ENCODE peak calls at places on chromosomes 13 and 19, in ten cellular contexts. O, W, D, L, E, S, X, A, M and H are unnamed samples. For H3K36me3, the result is how much of the 10 kb centered on the place peaks cover.

GRCh38 chr19:2717638-2718541 is 3.3 kb downstream of the DIRAS1 start:
- DNase-seq in L (no peak), S (no peak), M (no peak), D (no peak), W (no peak), A (no peak), E (no peak), X (no peak), O (no peak), H (no peak)

GRCh38 chr19:11019262-11019661 is 58.4 kb downstream of the SMARCA4 start:
- DNase-seq in S (no peak), A (no peak), E (no peak), W (no peak), L (no peak), D (no peak), X (no peak), M (no peak), O (no peak), H (no peak)

GRCh38 chr19:18751571-18751970 is 39.5 kb downstream of the COMP start:
- DNase-seq in D (no peak), S (no peak), X (no peak), E (no peak), M (no peak), L (no peak), O (peak), W (no peak), A (no peak), H (no peak)

GRCh38 chr19:18879579-18880373 is 16.2 kb downstream of the CERS1 start:
- DNase-seq in A (peak), E (no peak), S (peak), M (peak), D (peak), O (peak), W (no peak), L (peak), X (no peak), H (no peak)

GRCh38 chr13:112775791-112776279 is 86.0 kb downstream of the ATP11A start:
- DNase-seq in E (peak), A (no peak), M (no peak), D (no peak), W (no peak), L (peak), O (peak), S (no peak), X (no peak), H (no peak)

GRCh38 chr19:35247526-35248309 is 1.1 kb upstream of the LSR start:
- DNase-seq in M (peak), W (no peak), S (peak), E (peak), O (peak), A (peak), L (peak), D (peak), X (peak), H (no peak)

GRCh38 chr13:102141625-102142472 is 260.0 kb downstream of the FGF14 start:
- DNase-seq in S (peak), A (no peak), D (no peak), E (no peak), L (no peak), X (no peak), M (peak), O (no peak), W (no peak), H (no peak)

GRCh38 chr19:41691268-41691970 is 3.3 kb upstream of the CEACAM7 start:
- DNase-seq in A (peak), D (peak), M (no peak), L (no peak), O (peak), E (no peak), S (peak), W (no peak), X (peak), H (no peak)

GRCh38 chr13:45548281-45548680 is 67.3 kb downstream of the ERICH6B start:
- DNase-seq in M (no peak), E (no peak), X (no peak), O (no peak), S (no peak), A (no peak), D (no peak), L (no peak), W (no peak), H (no peak)

GRCh38 chr19:2798733-2799132 is 13.4 kb downstream of the THOP1 start:
- DNase-seq in O (no peak), D (no peak), W (no peak), L (no peak), S (peak), E (no peak), X (no peak), M (no peak), A (no peak), H (no peak)

GRCh38 chr13:50406831-50407230 is 391.6 kb downstream of the KCNRG start:
- DNase-seq in X (no peak), S (no peak), D (no peak), M (peak), A (no peak), W (no peak), O (no peak), L (no peak), E (no peak), H (no peak)

GRCh38 chr13:50713849-50714248 is 129.6 kb downstream of the DLEU7 start:
- DNase-seq in E (peak), A (peak), O (no peak), M (peak), X (no peak), S (peak), D (peak), W (no peak), L (no peak), H (peak)

GRCh38 chr13:36362251-36362650 is 16.1 kb upstream of the SPART start:
- DNase-seq in D (no peak), M (no peak), A (no peak), W (no peak), S (peak), X (no peak), L (no peak), E (no peak), O (no peak), H (no peak)

GRCh38 chr19:7191946-7192691 is 102.1 kb downstream of the INSR start:
- DNase-seq in M (no peak), O (no peak), D (no peak), X (no peak), S (no peak), E (peak), A (peak), W (no peak), L (no peak), H (no peak)

GRCh38 chr13:110589991-110590390 is 25.4 kb upstream of the NAXD start:
- DNase-seq in W (no peak), M (no peak), O (peak), E (no peak), A (no peak), D (no peak), L (no peak), X (no peak), S (no peak), H (no peak)

GRCh38 chr19:33303791-33304759 is 1.7 kb upstream of the CEBPA start:
- DNase-seq in L (peak), A (peak), S (no peak), E (no peak), O (no peak), W (no peak), M (no peak), D (no peak), X (no peak), H (no peak)

GRCh38 chr13:81927347-81927746 is 1586.4 kb upstream of the SPRY2 start:
- DNase-seq in S (peak), D (no peak), L (no peak), O (peak), M (no peak), A (no peak), E (no peak), X (no peak), W (no peak), H (no peak)
- TF ChIP-seq CTCF in S (peak), D (no peak), L (no peak), O (peak), M (peak), A (no peak), E (no peak), X (no peak), W (no peak), H (no peak)

DNA sequence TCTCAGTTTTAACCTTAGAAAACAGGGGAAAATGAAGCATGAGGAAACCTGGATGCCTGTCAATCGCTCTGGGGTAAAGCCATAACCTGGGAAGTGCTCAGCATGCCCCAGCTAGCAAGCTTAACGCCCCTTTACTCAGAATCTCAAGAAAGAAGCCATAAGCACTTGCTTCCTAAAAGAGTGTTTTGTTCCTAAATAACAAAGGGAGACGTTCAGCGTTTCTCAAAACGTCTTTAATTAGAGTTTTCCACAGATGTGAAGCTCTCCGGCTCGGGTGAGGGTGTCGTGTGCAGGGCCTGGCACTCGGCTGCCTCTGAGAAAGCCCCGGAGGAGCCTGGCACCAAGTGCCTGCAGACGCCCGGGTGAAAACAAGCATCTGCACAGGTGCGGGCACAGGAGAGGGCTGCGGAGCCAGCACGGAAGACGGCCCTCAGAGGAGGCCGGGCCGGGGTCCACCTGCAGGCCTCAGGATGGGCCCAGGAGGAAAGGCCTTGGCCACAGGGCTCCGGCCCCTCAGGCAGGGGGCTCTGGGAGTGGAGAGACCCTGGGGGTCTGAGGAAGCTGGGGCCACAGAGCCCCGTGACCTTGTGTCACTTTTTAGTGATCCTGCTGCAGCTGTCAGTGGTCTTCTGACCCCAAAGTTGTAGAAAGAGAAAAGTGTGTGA is 6.2 kb downstream of the GAS6 start:
- DNase-seq in D (no peak), O (peak), E (no peak), A (no peak), L (no peak), W (no peak), X (no peak), M (no peak), S (no peak), H (no peak)
- H3K4me3 ChIP-seq in D (no peak), O (no peak), E (no peak), A (no peak), L (no peak), W (no peak), X (no peak), M (no peak), S (no peak), H (no peak)

GRCh38 chr13:113834496-113835200 is 29.2 kb downstream of the GAS6 start:
- DNase-seq in M (no peak), S (no peak), E (no peak), L (no peak), W (no peak), D (no peak), A (no peak), O (no peak), X (no peak), H (no peak)

GRCh38 chr13:113831061-113831460 is 32.8 kb downstream of the GAS6 start:
- DNase-seq in W (no peak), S (no peak), A (no peak), M (no peak), L (no peak), E (no peak), D (no peak), O (no peak), X (no peak), H (no peak)

GRCh38 chr13:113832631-113833030 is 31.2 kb downstream of the GAS6 start:
- DNase-seq in A (no peak), E (no peak), D (no peak), W (no peak), O (no peak), S (no peak), L (no peak), M (no peak), X (no peak), H (no peak)

GRCh38 chr13:113833111-113833830 is 30.6 kb downstream of the GAS6 start:
- DNase-seq in O (no peak), X (no peak), M (no peak), S (no peak), L (no peak), E (no peak), A (no peak), D (no peak), W (no peak), H (no peak)

GRCh38 chr13:113832204-113832603 is 31.7 kb downstream of the GAS6 start:
- DNase-seq in D (no peak), L (peak), X (no peak), E (no peak), M (no peak), W (no peak), A (no peak), S (peak), O (no peak), H (no peak)
- H3K36me3 ChIP-seq in D (under half), L (under half), X (under half), E (under half), M (under half), W (half or more), A (under half), S (under half), O (under half), H (half or more)

GRCh38 chr19:4455742-4456565 is 1.6 kb downstream of the UBXN6 start:
- DNase-seq in S (peak), O (peak), L (no peak), W (no peak), E (peak), D (no peak), X (no peak), M (no peak), A (peak), H (peak)
- TF ChIP-seq CTCF in S (no peak), O (no peak), L (no peak), W (no peak), E (no peak), D (no peak), X (no peak), M (no peak), A (no peak), H (peak)

DNA sequence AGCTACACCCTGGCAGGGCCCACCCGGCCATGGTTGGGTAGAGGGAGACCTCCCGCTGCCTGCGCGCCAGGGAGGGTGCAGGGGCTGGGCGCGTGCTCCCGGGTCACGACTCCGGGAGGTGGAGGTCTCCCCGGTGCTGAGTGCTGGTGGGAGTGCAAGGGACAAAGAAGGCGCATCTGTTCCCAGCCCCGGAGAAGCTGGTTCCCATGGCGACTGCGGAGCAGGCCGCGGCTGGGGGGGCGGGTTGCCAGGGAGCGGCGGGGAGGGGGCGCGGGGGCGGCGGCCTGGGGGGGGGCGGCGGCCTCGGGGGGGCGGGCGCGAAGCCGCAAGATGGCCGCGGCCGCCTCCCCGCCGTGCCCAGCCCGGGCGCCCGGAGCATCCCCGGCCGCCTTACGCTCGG is 1.2 kb downstream of the CBARP start:
- DNase-seq in L (no peak), O (no peak), W (no peak), S (no peak), A (no peak), X (no peak), M (no peak), D (no peak), E (no peak), H (no peak)
- H3K4me3 ChIP-seq in L (peak), O (peak), W (peak), S (peak), A (no peak), X (peak), M (no peak), D (peak), E (peak), H (peak)

GRCh38 chr19:49863935-49864320 is 3.4 kb downstream of the PNKP start:
- DNase-seq in O (no peak), X (no peak), W (no peak), A (no peak), L (no peak), M (no peak), E (no peak), S (no peak), D (peak), H (no peak)

GRCh38 chr19:49861127-49861526 is 6.2 kb downstream of the PNKP start:
- DNase-seq in A (peak), W (no peak), O (peak), M (no peak), E (peak), S (no peak), X (no peak), D (no peak), L (no peak), H (no peak)

GRCh38 chr19:49863254-49863934 is 4.0 kb downstream of the PNKP start:
- DNase-seq in S (no peak), X (no peak), A (peak), D (no peak), M (no peak), W (no peak), E (no peak), O (no peak), L (no peak), H (no peak)

GRCh38 chr19:49861541-49862410 is 5.6 kb downstream of the PNKP start:
- DNase-seq in E (no peak), O (no peak), M (no peak), S (no peak), A (no peak), W (no peak), D (no peak), L (no peak), X (no peak), H (no peak)

GRCh38 chr19:49862411-49863253 is 4.7 kb downstream of the PNKP start:
- DNase-seq in L (no peak), D (peak), W (no peak), O (peak), A (no peak), S (no peak), M (peak), E (no peak), X (no peak), H (no peak)
- H3K36me3 ChIP-seq in L (under half), D (under half), W (under half), O (under half), A (under half), S (half or more), M (half or more), E (under half), X (under half), H (under half)

DNA sequence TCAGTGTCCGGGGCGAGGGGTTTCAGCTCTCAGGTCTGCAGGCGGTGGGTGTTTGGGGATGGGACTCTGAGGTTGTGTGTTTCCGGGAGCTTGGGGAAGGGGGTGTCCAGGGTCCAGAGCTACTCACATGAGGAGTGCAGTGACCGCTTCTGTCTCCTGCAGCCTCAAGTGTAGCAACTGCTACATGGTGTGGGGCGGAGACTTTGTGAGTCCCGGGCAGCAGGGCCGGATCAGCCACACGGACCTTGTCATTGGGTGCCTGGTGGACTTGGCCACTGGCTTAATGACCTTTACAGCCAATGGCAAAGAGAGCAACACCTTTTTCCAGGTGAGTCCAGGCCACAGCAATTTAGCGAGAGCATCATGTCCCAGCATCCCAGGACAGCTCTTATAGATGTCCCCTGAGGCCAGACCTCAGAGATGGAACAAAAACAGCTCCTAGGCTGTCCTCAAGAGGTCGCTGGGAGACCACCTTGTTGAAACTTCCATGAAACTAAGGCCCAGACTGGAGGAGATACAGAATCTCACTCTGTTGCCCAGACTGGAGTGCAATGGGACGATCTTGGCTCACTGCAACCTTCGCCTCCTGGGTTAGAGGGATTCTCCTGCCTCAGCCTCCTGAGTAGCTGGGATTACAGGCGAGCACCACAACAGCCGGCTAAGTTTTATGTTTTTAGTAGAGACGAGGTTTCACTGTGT is 44.9 kb downstream of the RYR1 start:
- DNase-seq in W (no peak), O (peak), S (peak), D (no peak), M (peak), L (no peak), E (no peak), X (no peak), A (no peak), H (no peak)
- TF ChIP-seq CTCF in W (no peak), O (peak), S (peak), D (no peak), M (peak), L (no peak), E (no peak), X (no peak), A (no peak), H (no peak)

GRCh38 chr19:56148096-56148495 is 7.0 kb downstream of the ZNF444 start:
- DNase-seq in O (no peak), E (no peak), S (no peak), L (no peak), A (no peak), W (no peak), X (no peak), M (no peak), D (no peak), H (no peak)

GRCh38 chr19:56146904-56147303 is 5.8 kb downstream of the ZNF444 start:
- DNase-seq in D (no peak), A (no peak), S (no peak), M (no peak), X (no peak), L (no peak), E (no peak), W (no peak), O (no peak), H (no peak)

GRCh38 chr19:56149656-56150038 is 8.6 kb downstream of the ZNF444 start:
- DNase-seq in D (no peak), M (no peak), A (no peak), S (no peak), L (no peak), X (no peak), W (no peak), O (no peak), E (no peak), H (no peak)

GRCh38 chr19:56145698-56146097 is 4.6 kb downstream of the ZNF444 start:
- DNase-seq in S (no peak), M (no peak), A (no peak), E (no peak), D (no peak), W (no peak), X (no peak), L (no peak), O (no peak), H (no peak)

GRCh38 chr19:56147307-56147706 is 6.2 kb downstream of the ZNF444 start:
- DNase-seq in E (no peak), A (no peak), X (no peak), S (no peak), M (no peak), L (no peak), D (no peak), W (no peak), O (no peak), H (no peak)
- H3K4me3 ChIP-seq in E (no peak), A (no peak), X (no peak), S (no peak), M (no peak), L (no peak), D (no peak), W (no peak), O (no peak), H (no peak)